ENCODE peak calls at places on chromosome 15, in four cellular contexts. One of them, this sample, is unnamed.

GRCh38 chr15:59456114-59456513 is 18.1 kb downstream of the FAM81A start:
- DNase-seq in mammary epithelial cell: peak
- DNase-seq in iPS-NIHi11: peak
- DNase-seq in endodermal cell: no peak
- DNase-seq in this sample: no peak

GRCh38 chr15:69357773-69358765 is 56.1 kb upstream of the KIF23 start:
- DNase-seq in mammary epithelial cell: no peak
- DNase-seq in iPS-NIHi11: peak
- DNase-seq in endodermal cell: no peak
- DNase-seq in this sample: no peak

GRCh38 chr15:84982301-84982920 is 755 bp downstream of the PDE8A start:
- DNase-seq in mammary epithelial cell: peak
- DNase-seq in iPS-NIHi11: no peak
- DNase-seq in endodermal cell: peak
- DNase-seq in this sample: no peak

GRCh38 chr15:24977686-24978085 is 22.9 kb downstream of the SNRPN start:
- DNase-seq in mammary epithelial cell: no peak
- DNase-seq in iPS-NIHi11: no peak
- DNase-seq in endodermal cell: no peak
- DNase-seq in this sample: no peak

GRCh38 chr15:35596261-35596660 is 50.3 kb upstream of the DPH6 start:
- DNase-seq in mammary epithelial cell: no peak
- DNase-seq in iPS-NIHi11: no peak
- DNase-seq in endodermal cell: no peak
- DNase-seq in this sample: no peak

GRCh38 chr15:61528590-61528929 is 299.5 kb upstream of the RORA start:
- DNase-seq in mammary epithelial cell: no peak
- DNase-seq in iPS-NIHi11: no peak
- DNase-seq in endodermal cell: no peak
- DNase-seq in this sample: no peak

GRCh38 chr15:76501726-76502125 is 165.2 kb downstream of the ISL2 start:
- DNase-seq in mammary epithelial cell: peak
- DNase-seq in iPS-NIHi11: no peak
- DNase-seq in endodermal cell: no peak
- DNase-seq in this sample: no peak

GRCh38 chr15:29670945-29671307 is 151.3 kb downstream of the TJP1 start:
- DNase-seq in mammary epithelial cell: peak
- DNase-seq in iPS-NIHi11: no peak
- DNase-seq in endodermal cell: no peak
- DNase-seq in this sample: no peak

GRCh38 chr15:91271565-91272153 is 171.6 kb downstream of the SV2B start:
- DNase-seq in mammary epithelial cell: peak
- DNase-seq in iPS-NIHi11: peak
- DNase-seq in endodermal cell: peak
- DNase-seq in this sample: peak

GRCh38 chr15:66298803-66299251 is 5.5 kb downstream of the DIS3L start:
- DNase-seq in mammary epithelial cell: no peak
- DNase-seq in iPS-NIHi11: no peak
- DNase-seq in endodermal cell: peak
- DNase-seq in this sample: peak

GRCh38 chr15:68528891-68529290 is 49.9 kb upstream of the CORO2B start:
- DNase-seq in mammary epithelial cell: peak
- DNase-seq in iPS-NIHi11: no peak
- DNase-seq in endodermal cell: no peak
- DNase-seq in this sample: no peak

GRCh38 chr15:43912991-43913927 is 86.5 kb downstream of the WDR76 start:
- DNase-seq in mammary epithelial cell: peak
- DNase-seq in iPS-NIHi11: no peak
- DNase-seq in endodermal cell: no peak
- DNase-seq in this sample: no peak

GRCh38 chr15:61794276-61794675 is 266.0 kb downstream of the VPS13C start:
- DNase-seq in mammary epithelial cell: peak
- DNase-seq in iPS-NIHi11: no peak
- DNase-seq in endodermal cell: no peak
- DNase-seq in this sample: no peak

GRCh38 chr15:27222479-27222878 is 251.5 kb downstream of the GABRG3 start:
- DNase-seq in mammary epithelial cell: no peak
- DNase-seq in iPS-NIHi11: no peak
- DNase-seq in endodermal cell: no peak
- DNase-seq in this sample: no peak

GRCh38 chr15:38536201-38536676 is 28.4 kb downstream of the RASGRP1 start:
- DNase-seq in mammary epithelial cell: no peak
- DNase-seq in iPS-NIHi11: no peak
- DNase-seq in endodermal cell: no peak
- DNase-seq in this sample: no peak

GRCh38 chr15:77834276-77834990 is 201.7 kb upstream of the LINGO1 start:
- DNase-seq in mammary epithelial cell: no peak
- DNase-seq in iPS-NIHi11: no peak
- DNase-seq in endodermal cell: peak
- DNase-seq in this sample: no peak

GRCh38 chr15:90930861-90931629 is 1.3 kb downstream of the HDDC3 start:
- DNase-seq in mammary epithelial cell: peak
- DNase-seq in iPS-NIHi11: no peak
- DNase-seq in endodermal cell: no peak
- DNase-seq in this sample: no peak

GRCh38 chr15:80803580-80804525 is 24.7 kb downstream of the CEMIP start:
- DNase-seq in mammary epithelial cell: no peak
- DNase-seq in iPS-NIHi11: no peak
- DNase-seq in endodermal cell: no peak
- DNase-seq in this sample: no peak

GRCh38 chr15:62777657-62778056 is 264.9 kb upstream of the TPM1 start:
- DNase-seq in mammary epithelial cell: no peak
- DNase-seq in iPS-NIHi11: no peak
- DNase-seq in endodermal cell: no peak
- DNase-seq in this sample: no peak

GRCh38 chr15:99359760-99360159 is 108.5 kb downstream of the LRRC28 start:
- DNase-seq in mammary epithelial cell: no peak
- DNase-seq in iPS-NIHi11: no peak
- DNase-seq in endodermal cell: no peak
- DNase-seq in this sample: no peak

GRCh38 chr15:89184886-89185526 is 36.4 kb downstream of the RLBP1 start:
- DNase-seq in mammary epithelial cell: no peak
- DNase-seq in iPS-NIHi11: no peak
- DNase-seq in endodermal cell: no peak
- DNase-seq in this sample: no peak

GRCh38 chr15:31267161-31268107 is 59.2 kb upstream of the KLF13 start:
- DNase-seq in mammary epithelial cell: no peak
- DNase-seq in iPS-NIHi11: no peak
- DNase-seq in endodermal cell: no peak
- DNase-seq in this sample: no peak

GRCh38 chr15:74319596-74320357 is 47.7 kb downstream of the CYP11A1 start:
- DNase-seq in mammary epithelial cell: no peak
- DNase-seq in iPS-NIHi11: peak
- DNase-seq in endodermal cell: peak
- DNase-seq in this sample: peak

GRCh38 chr15:55289011-55289572 is 521 bp downstream of the RAB27A start:
- DNase-seq in mammary epithelial cell: peak
- DNase-seq in iPS-NIHi11: peak
- DNase-seq in endodermal cell: peak
- DNase-seq in this sample: no peak

GRCh38 chr15:70093481-70094309 is 4.0 kb downstream of the TLE3 start:
- DNase-seq in mammary epithelial cell: no peak
- DNase-seq in iPS-NIHi11: no peak
- DNase-seq in endodermal cell: peak
- DNase-seq in this sample: no peak

GRCh38 chr15:74599156-74599555 is 16.5 kb upstream of the CLK3 start:
- DNase-seq in mammary epithelial cell: no peak
- DNase-seq in iPS-NIHi11: no peak
- DNase-seq in endodermal cell: no peak
- DNase-seq in this sample: no peak

GRCh38 chr15:78391781-78392180 is 46.2 kb upstream of the IREB2 start:
- DNase-seq in mammary epithelial cell: no peak
- DNase-seq in iPS-NIHi11: no peak
- DNase-seq in endodermal cell: no peak
- DNase-seq in this sample: no peak

GRCh38 chr15:75598361-75598760 is 19.2 kb upstream of the PTPN9 start:
- DNase-seq in mammary epithelial cell: no peak
- DNase-seq in iPS-NIHi11: no peak
- DNase-seq in endodermal cell: no peak
- DNase-seq in this sample: no peak

GRCh38 chr15:96320703-96321421 is 9.6 kb upstream of the NR2F2 start:
- DNase-seq in mammary epithelial cell: no peak
- DNase-seq in iPS-NIHi11: no peak
- DNase-seq in endodermal cell: peak
- DNase-seq in this sample: no peak

GRCh38 chr15:57356636-57357035 is 19.7 kb upstream of the CGNL1 start:
- DNase-seq in mammary epithelial cell: peak
- DNase-seq in iPS-NIHi11: no peak
- DNase-seq in endodermal cell: peak
- DNase-seq in this sample: no peak

GRCh38 chr15:34437687-34438086 is at the start of gene GOLGA8A:
- DNase-seq in mammary epithelial cell: peak
- DNase-seq in iPS-NIHi11: peak
- DNase-seq in endodermal cell: peak
- DNase-seq in this sample: peak

This sample was measured in SK-N-SH.